ENCODE peak calls at places on chromosomes 1 and 21, in nine cellular contexts. K is stromal cell of bone marrow, L is WTC11, J is EH, T is NCI-H82, C is activated T-cell treated with anti-CD3 and anti-CD28 coated beads for 48 hours, F is astrocyte of the cerebellum, Q is NCI-H1417, B is NCI-H1092 treated with DMSO at 0.1 percent for 48 hours. H is an unnamed sample.

GRCh38 chr1:185857447-185857846 is 123.3 kb downstream of the HMCN1 start:
- DNase-seq in K (no peak), L (no peak), J (no peak), T (no peak), C (no peak), F (no peak), Q (no peak), B (no peak), H (no peak)

GRCh38 chr1:91699339-91699970 is 186.5 kb downstream of the TGFBR3 start:
- DNase-seq in K (peak; percentile 92), L (no peak), J (peak; percentile 95), T (no peak), C (no peak), F (no peak), Q (no peak), B (no peak), H (no peak)

GRCh38 chr1:63804829-63805484 is 31.1 kb downstream of the ROR1 start:
- DNase-seq in K (no peak), L (no peak), J (no peak), T (peak; percentile 83), C (no peak), F (no peak), Q (no peak), B (no peak), H (no peak)

GRCh38 chr1:225817611-225818061 is 7.7 kb downstream of the EPHX1 start:
- DNase-seq in K (peak; percentile 91), L (no peak), J (peak; percentile 94), T (no peak), C (no peak), F (peak; percentile 69), Q (no peak), B (peak; percentile 75), H (no peak)

GRCh38 chr1:41802532-41803501 is 115.9 kb downstream of the HIVEP3 start:
- DNase-seq in K (no peak), L (no peak), J (peak; percentile 18), T (no peak), C (no peak), F (no peak), Q (no peak), B (no peak), H (no peak)

GRCh38 chr1:45569962-45570581 is 13.8 kb upstream of the NASP start:
- DNase-seq in K (peak; percentile 54), L (peak; percentile 79), J (peak; percentile 78), T (peak; percentile 85), C (peak; percentile 50), F (peak; percentile 64), Q (peak; percentile 41), B (peak; percentile 85), H (no peak)

GRCh38 chr1:243712890-243713425 is 137.1 kb downstream of the AKT3 start:
- DNase-seq in K (no peak), L (no peak), J (no peak), T (peak; percentile 63), C (no peak), F (no peak), Q (no peak), B (peak; percentile 98), H (no peak)

GRCh38 chr1:212607206-212607923 is 1.2 kb upstream of the ATF3 start:
- DNase-seq in K (no peak), L (no peak), J (no peak), T (peak; percentile 57), C (no peak), F (no peak), Q (peak; percentile 65), B (peak; percentile 39), H (no peak)

GRCh38 chr1:91891486-91891885 is 5.5 kb upstream of the TGFBR3 start:
- DNase-seq in K (no peak), L (no peak), J (peak; percentile 87), T (no peak), C (no peak), F (no peak), Q (no peak), B (no peak), H (no peak)

GRCh38 chr21:38985423-38986378 is 180.0 kb downstream of the ETS2 start:
- DNase-seq in K (peak; percentile 89), L (no peak), J (peak; percentile 91), T (peak; percentile 92), C (peak; percentile 58), F (peak; percentile 80), Q (peak; percentile 87), B (peak; percentile 94), H (no peak)

GRCh38 chr1:171422489-171422888 is 62.8 kb upstream of the PRRC2C start:
- DNase-seq in K (no peak), L (no peak), J (peak; percentile 65), T (no peak), C (no peak), F (no peak), Q (no peak), B (no peak), H (no peak)

GRCh38 chr1:161114556-161114955 is 3.3 kb downstream of the PFDN2 start:
- DNase-seq in K (no peak), L (no peak), J (no peak), T (no peak), C (no peak), F (no peak), Q (no peak), B (no peak), H (no peak)

GRCh38 chr1:59718989-59719360 is 95.8 kb upstream of the HOOK1 start:
- DNase-seq in K (no peak), L (no peak), J (no peak), T (no peak), C (no peak), F (no peak), Q (no peak), B (no peak), H (no peak)

GRCh38 chr1:22818061-22818770 is 107.6 kb downstream of the EPHB2 start:
- DNase-seq in K (no peak), L (no peak), J (no peak), T (no peak), C (no peak), F (no peak), Q (no peak), B (no peak), H (no peak)

GRCh38 chr1:173527151-173527826 is 50.2 kb downstream of the PRDX6 start:
- DNase-seq in K (no peak), L (no peak), J (peak; percentile 11), T (peak; percentile 64), C (no peak), F (no peak), Q (no peak), B (no peak), H (no peak)

GRCh38 chr1:22534951-22535350 is 28.3 kb upstream of the EPHA8 start:
- DNase-seq in K (no peak), L (no peak), J (no peak), T (no peak), C (no peak), F (no peak), Q (no peak), B (peak; percentile 29), H (no peak)

GRCh38 chr1:236269439-236269838 is 12.3 kb downstream of the ERO1B start:
- DNase-seq in K (no peak), L (no peak), J (no peak), T (no peak), C (no peak), F (no peak), Q (no peak), B (no peak), H (no peak)

GRCh38 chr1:230441183-230441582 is 15.1 kb upstream of the PGBD5 start:
- DNase-seq in K (no peak), L (no peak), J (no peak), T (no peak), C (no peak), F (no peak), Q (no peak), B (no peak), H (no peak)

GRCh38 chr1:245704765-245705164 is 550.0 kb downstream of the KIF26B start:
- DNase-seq in K (peak; percentile 9), L (no peak), J (peak; percentile 66), T (no peak), C (no peak), F (peak; percentile 33), Q (no peak), B (no peak), H (no peak)

GRCh38 chr1:204468766-204469302 is 25.8 kb downstream of the PIK3C2B start:
- DNase-seq in K (no peak), L (no peak), J (no peak), T (no peak), C (no peak), F (no peak), Q (no peak), B (no peak), H (no peak)

GRCh38 chr1:222657899-222658298 is 40.0 kb downstream of the MIA3 start:
- DNase-seq in K (no peak), L (no peak), J (no peak), T (no peak), C (no peak), F (no peak), Q (no peak), B (no peak), H (no peak)

GRCh38 chr1:94670273-94670672 is 128.7 kb upstream of the F3 start:
- DNase-seq in K (no peak), L (no peak), J (peak; percentile 21), T (no peak), C (no peak), F (no peak), Q (no peak), B (no peak), H (no peak)

GRCh38 chr1:39529901-39530535 is 38.6 kb downstream of the BMP8A start:
- DNase-seq in K (no peak), L (no peak), J (no peak), T (no peak), C (no peak), F (no peak), Q (no peak), B (no peak), H (no peak)

GRCh38 chr1:174165471-174166137 is 6.3 kb downstream of the RABGAP1L start:
- DNase-seq in K (peak; percentile 9), L (no peak), J (no peak), T (peak; percentile 15), C (no peak), F (no peak), Q (no peak), B (no peak), H (no peak)

GRCh38 chr1:183227963-183228649 is 42.0 kb downstream of the LAMC2 start:
- DNase-seq in K (no peak), L (peak; percentile 85), J (peak; percentile 56), T (peak; percentile 69), C (peak; percentile 25), F (no peak), Q (peak; percentile 11), B (peak; percentile 32), H (no peak)

GRCh38 chr1:29237906-29238600 is 1.7 kb downstream of the PTPRU start:
- DNase-seq in K (no peak), L (peak; percentile 68), J (peak; percentile 42), T (peak; percentile 70), C (no peak), F (no peak), Q (peak; percentile 50), B (no peak), H (peak; percentile 76)

GRCh38 chr1:204113900-204114299 is 37.9 kb downstream of the ETNK2 start:
- DNase-seq in K (no peak), L (no peak), J (no peak), T (no peak), C (no peak), F (no peak), Q (no peak), B (no peak), H (no peak)

GRCh38 chr21:33975548-33976081 is 60.0 kb upstream of the ATP5PO start:
- DNase-seq in K (no peak), L (no peak), J (peak; percentile 65), T (no peak), C (peak; percentile 63), F (no peak), Q (no peak), B (no peak), H (no peak)

GRCh38 chr1:116941670-116942069 is 32.0 kb downstream of the PTGFRN start:
- DNase-seq in K (no peak), L (no peak), J (no peak), T (no peak), C (no peak), F (no peak), Q (no peak), B (no peak), H (no peak)

GRCh38 chr1:117045644-117046043 is 14.5 kb upstream of the TTF2 start:
- DNase-seq in K (no peak), L (no peak), J (no peak), T (peak; percentile 58), C (no peak), F (no peak), Q (no peak), B (no peak), H (no peak)